ENCODE peak calls at places on chromosomes 2 and 18, in eight cellular contexts. One of them, this sample, is unnamed.

GRCh38 chr2:34193164-34193563 is 594.1 kb upstream of the FAM98A start:
- DNase-seq in anterior cingulate cortex: no peak
- DNase-seq in astrocyte: no peak
- DNase-seq in KBM-7: no peak
- DNase-seq in stimulated activated CD4-positive, alpha-beta T cell treated with anti-CD3 and anti-CD28 coated beads, Interleukin-12 subunit alpha, Interleukin-12 subunit beta, amount 100 ng/mL, for 4 hours: no peak
- DNase-seq in neural crest cell: no peak
- DNase-seq in pancreas: no peak
- DNase-seq in GM18507: no peak
- DNase-seq in this sample: no peak

GRCh38 chr2:234686088-234686890 is 189.4 kb upstream of the ARL4C start:
- DNase-seq in anterior cingulate cortex: no peak
- DNase-seq in neural crest cell: no peak
- DNase-seq in astrocyte: peak
- DNase-seq in pancreas: no peak
- DNase-seq in stimulated activated CD4-positive, alpha-beta T cell treated with anti-CD3 and anti-CD28 coated beads, Interleukin-12 subunit alpha, Interleukin-12 subunit beta, amount 100 ng/mL, for 4 hours: no peak
- DNase-seq in KBM-7: no peak
- DNase-seq in GM18507: no peak
- DNase-seq in this sample: peak

GRCh38 chr2:167653131-167653530 is 594.3 kb downstream of the STK39 start:
- DNase-seq in astrocyte: peak
- DNase-seq in neural crest cell: no peak
- DNase-seq in anterior cingulate cortex: no peak
- DNase-seq in stimulated activated CD4-positive, alpha-beta T cell treated with anti-CD3 and anti-CD28 coated beads, Interleukin-12 subunit alpha, Interleukin-12 subunit beta, amount 100 ng/mL, for 4 hours: no peak
- DNase-seq in KBM-7: no peak
- DNase-seq in pancreas: no peak
- DNase-seq in GM18507: no peak
- DNase-seq in this sample: no peak

GRCh38 chr2:70942900-70943871 is 7.5 kb downstream of the ATP6V1B1 start:
- DNase-seq in stimulated activated CD4-positive, alpha-beta T cell treated with anti-CD3 and anti-CD28 coated beads, Interleukin-12 subunit alpha, Interleukin-12 subunit beta, amount 100 ng/mL, for 4 hours: no peak
- DNase-seq in astrocyte: no peak
- DNase-seq in anterior cingulate cortex: no peak
- DNase-seq in KBM-7: no peak
- DNase-seq in GM18507: no peak
- DNase-seq in pancreas: no peak
- DNase-seq in neural crest cell: peak
- DNase-seq in this sample: no peak

GRCh38 chr2:20421988-20422678 is 24.7 kb upstream of the RHOB start:
- DNase-seq in stimulated activated CD4-positive, alpha-beta T cell treated with anti-CD3 and anti-CD28 coated beads, Interleukin-12 subunit alpha, Interleukin-12 subunit beta, amount 100 ng/mL, for 4 hours: no peak
- DNase-seq in GM18507: no peak
- DNase-seq in pancreas: peak
- DNase-seq in KBM-7: no peak
- DNase-seq in anterior cingulate cortex: peak
- DNase-seq in astrocyte: peak
- DNase-seq in neural crest cell: no peak
- DNase-seq in this sample: peak

GRCh38 chr2:106781196-106781595 is 104.8 kb downstream of the ST6GAL2 start:
- DNase-seq in KBM-7: no peak
- DNase-seq in neural crest cell: no peak
- DNase-seq in GM18507: no peak
- DNase-seq in anterior cingulate cortex: no peak
- DNase-seq in stimulated activated CD4-positive, alpha-beta T cell treated with anti-CD3 and anti-CD28 coated beads, Interleukin-12 subunit alpha, Interleukin-12 subunit beta, amount 100 ng/mL, for 4 hours: no peak
- DNase-seq in astrocyte: no peak
- DNase-seq in pancreas: no peak
- DNase-seq in this sample: no peak

GRCh38 chr2:232523682-232524597 is 2.0 kb upstream of the CHRND start:
- DNase-seq in anterior cingulate cortex: peak
- DNase-seq in astrocyte: peak
- DNase-seq in pancreas: peak
- DNase-seq in GM18507: no peak
- DNase-seq in KBM-7: peak
- DNase-seq in neural crest cell: peak
- DNase-seq in stimulated activated CD4-positive, alpha-beta T cell treated with anti-CD3 and anti-CD28 coated beads, Interleukin-12 subunit alpha, Interleukin-12 subunit beta, amount 100 ng/mL, for 4 hours: peak
- DNase-seq in this sample: peak

GRCh38 chr2:127701193-127701650 is at the start of gene SFT2D3:
- DNase-seq in astrocyte: peak
- DNase-seq in stimulated activated CD4-positive, alpha-beta T cell treated with anti-CD3 and anti-CD28 coated beads, Interleukin-12 subunit alpha, Interleukin-12 subunit beta, amount 100 ng/mL, for 4 hours: peak
- DNase-seq in GM18507: peak
- DNase-seq in neural crest cell: peak
- DNase-seq in anterior cingulate cortex: peak
- DNase-seq in KBM-7: peak
- DNase-seq in pancreas: peak
- DNase-seq in this sample: peak

GRCh38 chr18:72768681-72769229 is 99.0 kb downstream of the NETO1 start:
- DNase-seq in stimulated activated CD4-positive, alpha-beta T cell treated with anti-CD3 and anti-CD28 coated beads, Interleukin-12 subunit alpha, Interleukin-12 subunit beta, amount 100 ng/mL, for 4 hours: no peak
- DNase-seq in astrocyte: no peak
- DNase-seq in GM18507: no peak
- DNase-seq in neural crest cell: no peak
- DNase-seq in KBM-7: no peak
- DNase-seq in anterior cingulate cortex: no peak
- DNase-seq in pancreas: no peak
- DNase-seq in this sample: no peak

GRCh38 chr18:47250415-47251046 is 929 bp downstream of the SKOR2 start:
- DNase-seq in anterior cingulate cortex: no peak
- DNase-seq in neural crest cell: no peak
- DNase-seq in GM18507: no peak
- DNase-seq in stimulated activated CD4-positive, alpha-beta T cell treated with anti-CD3 and anti-CD28 coated beads, Interleukin-12 subunit alpha, Interleukin-12 subunit beta, amount 100 ng/mL, for 4 hours: no peak
- DNase-seq in astrocyte: no peak
- DNase-seq in pancreas: no peak
- DNase-seq in KBM-7: no peak
- DNase-seq in this sample: no peak

GRCh38 chr18:49563130-49563540 is 1.3 kb downstream of the LIPG start:
- DNase-seq in pancreas: no peak
- DNase-seq in anterior cingulate cortex: no peak
- DNase-seq in GM18507: no peak
- DNase-seq in neural crest cell: no peak
- DNase-seq in KBM-7: no peak
- DNase-seq in astrocyte: peak
- DNase-seq in stimulated activated CD4-positive, alpha-beta T cell treated with anti-CD3 and anti-CD28 coated beads, Interleukin-12 subunit alpha, Interleukin-12 subunit beta, amount 100 ng/mL, for 4 hours: no peak
- DNase-seq in this sample: peak

GRCh38 chr2:208782097-208782496 is 375.5 kb downstream of the PTH2R start:
- DNase-seq in GM18507: no peak
- DNase-seq in KBM-7: no peak
- DNase-seq in neural crest cell: no peak
- DNase-seq in pancreas: no peak
- DNase-seq in stimulated activated CD4-positive, alpha-beta T cell treated with anti-CD3 and anti-CD28 coated beads, Interleukin-12 subunit alpha, Interleukin-12 subunit beta, amount 100 ng/mL, for 4 hours: no peak
- DNase-seq in anterior cingulate cortex: no peak
- DNase-seq in astrocyte: no peak
- DNase-seq in this sample: no peak

GRCh38 chr18:77218642-77219041 is 31.0 kb upstream of the GALR1 start:
- DNase-seq in pancreas: no peak
- DNase-seq in neural crest cell: no peak
- DNase-seq in stimulated activated CD4-positive, alpha-beta T cell treated with anti-CD3 and anti-CD28 coated beads, Interleukin-12 subunit alpha, Interleukin-12 subunit beta, amount 100 ng/mL, for 4 hours: no peak
- DNase-seq in GM18507: no peak
- DNase-seq in astrocyte: no peak
- DNase-seq in anterior cingulate cortex: no peak
- DNase-seq in KBM-7: no peak
- DNase-seq in this sample: no peak

GRCh38 chr18:49656098-49656591 is 94.3 kb downstream of the LIPG start:
- DNase-seq in astrocyte: peak
- DNase-seq in anterior cingulate cortex: no peak
- DNase-seq in KBM-7: no peak
- DNase-seq in neural crest cell: no peak
- DNase-seq in GM18507: no peak
- DNase-seq in pancreas: no peak
- DNase-seq in stimulated activated CD4-positive, alpha-beta T cell treated with anti-CD3 and anti-CD28 coated beads, Interleukin-12 subunit alpha, Interleukin-12 subunit beta, amount 100 ng/mL, for 4 hours: no peak
- DNase-seq in this sample: no peak

GRCh38 chr18:1383465-1383864 is 478.8 kb downstream of the ADCYAP1 start:
- DNase-seq in GM18507: no peak
- DNase-seq in neural crest cell: no peak
- DNase-seq in stimulated activated CD4-positive, alpha-beta T cell treated with anti-CD3 and anti-CD28 coated beads, Interleukin-12 subunit alpha, Interleukin-12 subunit beta, amount 100 ng/mL, for 4 hours: no peak
- DNase-seq in pancreas: peak
- DNase-seq in astrocyte: no peak
- DNase-seq in anterior cingulate cortex: no peak
- DNase-seq in KBM-7: no peak
- DNase-seq in this sample: no peak

GRCh38 chr18:45567123-45567522 is 48.2 kb upstream of the SLC14A2 start:
- DNase-seq in neural crest cell: no peak
- DNase-seq in anterior cingulate cortex: no peak
- DNase-seq in stimulated activated CD4-positive, alpha-beta T cell treated with anti-CD3 and anti-CD28 coated beads, Interleukin-12 subunit alpha, Interleukin-12 subunit beta, amount 100 ng/mL, for 4 hours: no peak
- DNase-seq in KBM-7: no peak
- DNase-seq in astrocyte: peak
- DNase-seq in GM18507: no peak
- DNase-seq in pancreas: no peak
- DNase-seq in this sample: peak

GRCh38 chr2:100964222-100964621 is 37.9 kb upstream of the RPL31 start:
- DNase-seq in neural crest cell: no peak
- DNase-seq in stimulated activated CD4-positive, alpha-beta T cell treated with anti-CD3 and anti-CD28 coated beads, Interleukin-12 subunit alpha, Interleukin-12 subunit beta, amount 100 ng/mL, for 4 hours: no peak
- DNase-seq in pancreas: no peak
- DNase-seq in GM18507: no peak
- DNase-seq in astrocyte: no peak
- DNase-seq in KBM-7: no peak
- DNase-seq in anterior cingulate cortex: no peak
- DNase-seq in this sample: no peak

GRCh38 chr2:231188506-231189170 is 9.8 kb upstream of the ARMC9 start:
- DNase-seq in pancreas: no peak
- DNase-seq in stimulated activated CD4-positive, alpha-beta T cell treated with anti-CD3 and anti-CD28 coated beads, Interleukin-12 subunit alpha, Interleukin-12 subunit beta, amount 100 ng/mL, for 4 hours: no peak
- DNase-seq in GM18507: no peak
- DNase-seq in anterior cingulate cortex: no peak
- DNase-seq in neural crest cell: no peak
- DNase-seq in astrocyte: no peak
- DNase-seq in KBM-7: no peak
- DNase-seq in this sample: no peak

GRCh38 chr2:29053680-29054400 is 20.5 kb downstream of the PCARE start:
- DNase-seq in stimulated activated CD4-positive, alpha-beta T cell treated with anti-CD3 and anti-CD28 coated beads, Interleukin-12 subunit alpha, Interleukin-12 subunit beta, amount 100 ng/mL, for 4 hours: no peak
- DNase-seq in anterior cingulate cortex: no peak
- DNase-seq in astrocyte: no peak
- DNase-seq in KBM-7: no peak
- DNase-seq in neural crest cell: no peak
- DNase-seq in GM18507: no peak
- DNase-seq in pancreas: no peak
- DNase-seq in this sample: no peak

GRCh38 chr2:156399224-156399949 is 36.8 kb upstream of the GPD2 start:
- DNase-seq in GM18507: no peak
- DNase-seq in neural crest cell: no peak
- DNase-seq in anterior cingulate cortex: no peak
- DNase-seq in pancreas: no peak
- DNase-seq in KBM-7: no peak
- DNase-seq in stimulated activated CD4-positive, alpha-beta T cell treated with anti-CD3 and anti-CD28 coated beads, Interleukin-12 subunit alpha, Interleukin-12 subunit beta, amount 100 ng/mL, for 4 hours: no peak
- DNase-seq in astrocyte: no peak
- DNase-seq in this sample: peak

GRCh38 chr2:131040661-131041401 is 52.4 kb downstream of the FAM168B start:
- DNase-seq in astrocyte: no peak
- DNase-seq in neural crest cell: no peak
- DNase-seq in anterior cingulate cortex: no peak
- DNase-seq in KBM-7: no peak
- DNase-seq in pancreas: peak
- DNase-seq in stimulated activated CD4-positive, alpha-beta T cell treated with anti-CD3 and anti-CD28 coated beads, Interleukin-12 subunit alpha, Interleukin-12 subunit beta, amount 100 ng/mL, for 4 hours: no peak
- DNase-seq in GM18507: no peak
- DNase-seq in this sample: peak

GRCh38 chr2:28327596-28327962 is 65.1 kb upstream of the FOSL2 start:
- DNase-seq in KBM-7: no peak
- DNase-seq in anterior cingulate cortex: no peak
- DNase-seq in GM18507: no peak
- DNase-seq in neural crest cell: no peak
- DNase-seq in stimulated activated CD4-positive, alpha-beta T cell treated with anti-CD3 and anti-CD28 coated beads, Interleukin-12 subunit alpha, Interleukin-12 subunit beta, amount 100 ng/mL, for 4 hours: no peak
- DNase-seq in astrocyte: no peak
- DNase-seq in pancreas: no peak
- DNase-seq in this sample: no peak

GRCh38 chr18:3452750-3453539 is 3.0 kb downstream of the TGIF1 start:
- DNase-seq in neural crest cell: no peak
- DNase-seq in pancreas: no peak
- DNase-seq in stimulated activated CD4-positive, alpha-beta T cell treated with anti-CD3 and anti-CD28 coated beads, Interleukin-12 subunit alpha, Interleukin-12 subunit beta, amount 100 ng/mL, for 4 hours: no peak
- DNase-seq in KBM-7: no peak
- DNase-seq in astrocyte: peak
- DNase-seq in anterior cingulate cortex: no peak
- DNase-seq in GM18507: no peak
- DNase-seq in this sample: no peak

GRCh38 chr2:236503583-236503982 is 66.0 kb upstream of the ACKR3 start:
- DNase-seq in pancreas: no peak
- DNase-seq in GM18507: no peak
- DNase-seq in anterior cingulate cortex: peak
- DNase-seq in stimulated activated CD4-positive, alpha-beta T cell treated with anti-CD3 and anti-CD28 coated beads, Interleukin-12 subunit alpha, Interleukin-12 subunit beta, amount 100 ng/mL, for 4 hours: no peak
- DNase-seq in neural crest cell: no peak
- DNase-seq in astrocyte: no peak
- DNase-seq in KBM-7: no peak
- DNase-seq in this sample: no peak

GRCh38 chr2:27735263-27735904 is 36.1 kb upstream of the MRPL33 start:
- DNase-seq in stimulated activated CD4-positive, alpha-beta T cell treated with anti-CD3 and anti-CD28 coated beads, Interleukin-12 subunit alpha, Interleukin-12 subunit beta, amount 100 ng/mL, for 4 hours: peak
- DNase-seq in GM18507: no peak
- DNase-seq in pancreas: peak
- DNase-seq in neural crest cell: peak
- DNase-seq in astrocyte: peak
- DNase-seq in KBM-7: no peak
- DNase-seq in anterior cingulate cortex: peak
- DNase-seq in this sample: peak

GRCh38 chr2:26195006-26195961 is 22.4 kb downstream of the GAREM2 start:
- DNase-seq in GM18507: no peak
- DNase-seq in anterior cingulate cortex: no peak
- DNase-seq in KBM-7: no peak
- DNase-seq in astrocyte: peak
- DNase-seq in neural crest cell: no peak
- DNase-seq in pancreas: no peak
- DNase-seq in stimulated activated CD4-positive, alpha-beta T cell treated with anti-CD3 and anti-CD28 coated beads, Interleukin-12 subunit alpha, Interleukin-12 subunit beta, amount 100 ng/mL, for 4 hours: no peak
- DNase-seq in this sample: peak

GRCh38 chr18:68148862-68149261 is 566.0 kb downstream of the TMX3 start:
- DNase-seq in pancreas: no peak
- DNase-seq in anterior cingulate cortex: no peak
- DNase-seq in neural crest cell: no peak
- DNase-seq in astrocyte: no peak
- DNase-seq in stimulated activated CD4-positive, alpha-beta T cell treated with anti-CD3 and anti-CD28 coated beads, Interleukin-12 subunit alpha, Interleukin-12 subunit beta, amount 100 ng/mL, for 4 hours: no peak
- DNase-seq in KBM-7: no peak
- DNase-seq in GM18507: no peak
- DNase-seq in this sample: no peak

This sample was measured in cardiac muscle cell.